ENCODE peak calls at places on chromosome 19, in six cellular contexts. K, U, H, Y, I and J are unnamed samples.

GRCh38 chr19:33275559-33275932 is 26.8 kb downstream of the CEBPA start:
- DNase-seq in H (no peak), Y (no peak), K (no peak), U (no peak), I (no peak), J (no peak)

GRCh38 chr19:41323430-41324125 is 13.6 kb downstream of the CCDC97 start:
- DNase-seq in K (peak), H (peak), U (peak), Y (peak), I (peak), J (peak)

GRCh38 chr19:42494321-42494720 is 34.0 kb downstream of the CEACAM1 start:
- DNase-seq in U (no peak), I (no peak), Y (no peak), H (no peak), K (no peak), J (no peak)

GRCh38 chr19:48659768-48660167 is 13.0 kb downstream of the NTN5 start:
- DNase-seq in Y (peak), I (peak), H (no peak), K (no peak), U (no peak), J (no peak)

GRCh38 chr19:53908106-53908932 is 759 bp upstream of the CACNG7 start:
- DNase-seq in Y (peak), I (no peak), K (peak), H (no peak), U (no peak), J (peak)

GRCh38 chr19:49689133-49690072 is at the start of gene ADM5:
- DNase-seq in U (no peak), Y (peak), K (peak), I (no peak), H (no peak), J (no peak)

GRCh38 chr19:45786533-45786894 is 4.2 kb upstream of the DMPK start:
- DNase-seq in I (no peak), U (no peak), K (no peak), H (no peak), Y (no peak), J (no peak)

GRCh38 chr19:19463348-19464117 is 51.8 kb downstream of the TSSK6 start:
- DNase-seq in I (peak), H (no peak), U (peak), Y (no peak), K (peak), J (peak)

GRCh38 chr19:9348671-9349070 is 14.1 kb upstream of the ZNF177 start:
- DNase-seq in U (no peak), H (no peak), Y (no peak), I (no peak), K (no peak), J (no peak)

GRCh38 chr19:18351544-18351943 is 11.1 kb downstream of the PGPEP1 start:
- DNase-seq in H (no peak), K (no peak), Y (no peak), U (no peak), I (no peak), J (no peak)

GRCh38 chr19:46840157-46840942 is 10.3 kb downstream of the AP2S1 start:
- DNase-seq in U (peak), I (peak), H (peak), Y (peak), K (peak), J (peak)

GRCh38 chr19:51327066-51327985 is 14.6 kb downstream of the VSIG10L start:
- DNase-seq in H (no peak), U (no peak), I (no peak), Y (peak), K (peak), J (peak)

GRCh38 chr19:956747-957451 is 27.2 kb upstream of the WDR18 start:
- DNase-seq in U (peak), Y (peak), I (peak), K (peak), H (no peak), J (no peak)

GRCh38 chr19:16233081-16233776 is 35.5 kb downstream of the AP1M1 start:
- DNase-seq in H (no peak), K (no peak), U (no peak), Y (no peak), I (no peak), J (no peak)

GRCh38 chr19:45558399-45558878 is 26.2 kb downstream of the OPA3 start:
- DNase-seq in U (no peak), H (peak), I (no peak), K (peak), Y (peak), J (peak)

GRCh38 chr19:24033962-24034342 is 53.0 kb upstream of the ZNF254 start:
- DNase-seq in Y (peak), U (peak), I (peak), H (peak), K (peak), J (peak)